ENCODE peak calls at places on chromosomes 3 and 15, in five cellular contexts. E, C, S, L and O are unnamed samples.
A peak's percentile ranks its signal among the peaks of the same experiment; 100 is the strongest.

GRCh38 chr15:80121546-80121945 is 31.3 kb upstream of the FAH start:
- DNase-seq in E (no peak), C (no peak), S (no peak), L (no peak), O (no peak)

GRCh38 chr3:123971416-123971815 is 10.4 kb upstream of the CCDC14 start:
- DNase-seq in E (no peak), C (no peak), S (no peak), L (no peak), O (no peak)

GRCh38 chr3:195806211-195806915 is 5.4 kb downstream of the MUC4 start:
- DNase-seq in E (no peak), C (no peak), S (no peak), L (no peak), O (no peak)

GRCh38 chr3:184466413-184466960 is 86.6 kb downstream of the CHRD start:
- DNase-seq in E (no peak), C (no peak), S (peak; percentile 58), L (no peak), O (peak; percentile 63)

GRCh38 chr3:126666002-126666401 is 11.1 kb upstream of the TXNRD3 start:
- DNase-seq in E (no peak), C (no peak), S (no peak), L (no peak), O (no peak)

GRCh38 chr3:65902304-65902793 is 136.4 kb downstream of the MAGI1 start:
- DNase-seq in E (no peak), C (no peak), S (no peak), L (no peak), O (no peak)

GRCh38 chr3:134302674-134303073 is 52.0 kb upstream of the RYK start:
- DNase-seq in E (no peak), C (no peak), S (no peak), L (no peak), O (no peak)

GRCh38 chr3:28841436-28841835 is 439.4 kb upstream of the RBMS3 start:
- DNase-seq in E (no peak), C (no peak), S (no peak), L (no peak), O (no peak)

GRCh38 chr3:48656061-48656840 is 6.4 kb downstream of the CELSR3 start:
- DNase-seq in E (peak; percentile 81), C (peak; percentile 92), S (peak; percentile 94), L (peak; percentile 87), O (peak; percentile 83)

GRCh38 chr3:79139395-79140060 is 628.3 kb downstream of the ROBO1 start:
- DNase-seq in E (no peak), C (no peak), S (no peak), L (no peak), O (no peak)

GRCh38 chr3:158768881-158769518 is 32.9 kb upstream of the MFSD1 start:
- DNase-seq in E (no peak), C (no peak), S (no peak), L (no peak), O (no peak)

GRCh38 chr3:98782826-98783500 is 19.8 kb downstream of the ST3GAL6 start:
- DNase-seq in E (no peak), C (no peak), S (no peak), L (no peak), O (no peak)

GRCh38 chr3:84600703-84601225 is 358.0 kb upstream of the CADM2 start:
- DNase-seq in E (no peak), C (no peak), S (no peak), L (no peak), O (no peak)

GRCh38 chr3:160707187-160707789 is 30.3 kb downstream of the ARL14 start:
- DNase-seq in E (peak; percentile 16), C (no peak), S (no peak), L (peak; percentile 29), O (no peak)

GRCh38 chr3:74470313-74470712 is 144.1 kb downstream of the CNTN3 start:
- DNase-seq in E (no peak), C (no peak), S (no peak), L (no peak), O (no peak)

GRCh38 chr15:52208306-52208946 is 17.2 kb upstream of the GNB5 start:
- DNase-seq in E (peak; percentile 79), C (no peak), S (no peak), L (peak; percentile 63), O (no peak)

GRCh38 chr15:82647835-82648256 is 683 bp upstream of the CPEB1 start:
- DNase-seq in E (peak; percentile 58), C (no peak), S (no peak), L (peak; percentile 32), O (peak; percentile 61)

GRCh38 chr3:145286937-145287336 is 874.0 kb downstream of the PLOD2 start:
- DNase-seq in E (no peak), C (no peak), S (no peak), L (no peak), O (no peak)

GRCh38 chr15:22956257-22956979 is 23.8 kb downstream of the CYFIP1 start:
- DNase-seq in E (no peak), C (peak; percentile 83), S (no peak), L (no peak), O (no peak)

GRCh38 chr3:126358038-126358815 is 1.0 kb upstream of the KLF15 start:
- DNase-seq in E (no peak), C (peak; percentile 89), S (peak; percentile 78), L (no peak), O (no peak)

GRCh38 chr3:79148786-79149185 is 619.0 kb downstream of the ROBO1 start:
- DNase-seq in E (no peak), C (no peak), S (no peak), L (no peak), O (no peak)

GRCh38 chr3:58647661-58648141 is 18.9 kb downstream of the FAM3D start:
- DNase-seq in E (no peak), C (no peak), S (no peak), L (no peak), O (no peak)

GRCh38 chr3:57627976-57628375 is 30.8 kb upstream of the ARF4 start:
- DNase-seq in E (no peak), C (no peak), S (no peak), L (no peak), O (no peak)

GRCh38 chr15:67945131-67945530 is 105.3 kb upstream of the RNU6-1 start:
- DNase-seq in E (no peak), C (no peak), S (no peak), L (no peak), O (no peak)
- H3K27ac ChIP-seq in E (no peak overlapping the region), C (peak overlapping the region; percentile 76), S (no peak overlapping the region), L (no peak overlapping the region), O (no peak overlapping the region)

DNA sequence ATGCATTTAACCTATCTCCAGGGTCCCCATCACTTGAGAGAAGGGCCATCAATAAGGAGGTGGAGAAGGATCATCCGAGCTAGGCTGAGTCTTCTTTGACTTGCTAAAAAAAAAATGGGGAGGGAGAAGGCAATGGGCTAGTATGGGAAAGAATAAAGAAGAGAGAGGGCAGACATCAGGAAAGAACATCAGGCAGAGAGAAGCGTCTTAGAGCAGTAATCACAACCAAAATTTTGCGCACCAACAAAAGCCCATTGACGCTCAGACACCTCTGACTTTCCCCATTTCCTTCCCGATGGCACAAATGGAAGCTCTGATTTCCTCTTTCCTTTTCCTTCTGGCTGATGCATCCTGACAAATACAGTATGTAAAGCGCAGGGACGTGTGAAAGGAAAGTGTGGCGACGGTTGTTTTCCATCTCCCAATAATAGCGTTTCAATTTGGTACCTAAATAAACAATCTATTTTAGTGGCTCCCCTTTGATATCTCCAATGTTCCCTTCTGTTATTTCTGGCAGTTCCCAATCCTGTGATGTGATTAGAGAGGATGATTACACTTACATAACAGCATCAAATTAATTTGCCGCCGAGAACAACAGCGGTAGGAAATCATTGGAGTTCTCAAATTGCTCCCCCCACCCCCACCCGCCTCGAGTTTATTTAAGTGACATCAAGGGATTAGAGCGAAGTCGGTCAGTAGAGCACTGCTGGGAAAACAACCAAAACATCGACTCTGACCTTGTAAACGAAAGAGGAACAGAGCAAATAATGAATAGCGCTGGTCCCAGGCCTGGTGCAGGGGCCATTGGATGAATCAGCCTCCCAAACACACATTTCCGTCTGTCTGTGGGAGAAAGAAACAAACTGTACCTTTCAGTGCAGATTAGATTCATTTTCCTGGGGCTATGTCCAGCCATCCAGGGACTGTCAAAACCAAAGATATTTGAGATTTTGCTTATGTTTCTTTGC is 273.3 kb upstream of the ICE2 start:
- DNase-seq in E (no peak), C (no peak), S (no peak), L (no peak), O (peak; percentile 57)
- H3K4me3 ChIP-seq in E (no peak overlapping the region), C (peak overlapping the region; percentile 11), S (no peak overlapping the region), L (no peak overlapping the region), O (peak overlapping the region; percentile 52)

GRCh38 chr3:34449305-34449704 is 650.9 kb downstream of the PDCD6IP start:
- DNase-seq in E (no peak), C (no peak), S (no peak), L (no peak), O (no peak)
- H3K9me3 ChIP-seq in E (no peaks in the 10 kb centered on the region), C (peaks cover 1% of the 10 kb centered on the region), S (peaks cover 1% of the 10 kb centered on the region), L (no peaks in the 10 kb centered on the region), O (peaks cover 4% of the 10 kb centered on the region)

GRCh38 chr15:27683126-27683525 is 416.0 kb downstream of the OCA2 start:
- DNase-seq in E (no peak), C (no peak), S (no peak), L (no peak), O (no peak)

GRCh38 chr15:27685638-27686037 is 413.5 kb downstream of the OCA2 start:
- DNase-seq in E (no peak), C (no peak), S (no peak), L (no peak), O (no peak)

GRCh38 chr15:27690290-27690689 is 408.8 kb downstream of the OCA2 start:
- DNase-seq in E (no peak), C (no peak), S (no peak), L (no peak), O (no peak)

GRCh38 chr15:27686971-27687370 is 412.1 kb downstream of the OCA2 start:
- DNase-seq in E (no peak), C (no peak), S (no peak), L (no peak), O (no peak)

GRCh38 chr15:27686376-27686775 is 412.7 kb downstream of the OCA2 start:
- DNase-seq in E (no peak), C (no peak), S (no peak), L (no peak), O (no peak)
- H3K27ac ChIP-seq in E (no peak overlapping the region), C (no peak overlapping the region), S (no peak overlapping the region), L (no peak overlapping the region), O (no peak overlapping the region)

GRCh38 chr3:101461451-101461850 is 51.6 kb downstream of the SENP7 start:
- DNase-seq in E (no peak), C (no peak), S (no peak), L (no peak), O (no peak)

GRCh38 chr3:101464235-101464634 is 48.8 kb downstream of the SENP7 start:
- DNase-seq in E (no peak), C (no peak), S (no peak), L (no peak), O (no peak)

DNA sequence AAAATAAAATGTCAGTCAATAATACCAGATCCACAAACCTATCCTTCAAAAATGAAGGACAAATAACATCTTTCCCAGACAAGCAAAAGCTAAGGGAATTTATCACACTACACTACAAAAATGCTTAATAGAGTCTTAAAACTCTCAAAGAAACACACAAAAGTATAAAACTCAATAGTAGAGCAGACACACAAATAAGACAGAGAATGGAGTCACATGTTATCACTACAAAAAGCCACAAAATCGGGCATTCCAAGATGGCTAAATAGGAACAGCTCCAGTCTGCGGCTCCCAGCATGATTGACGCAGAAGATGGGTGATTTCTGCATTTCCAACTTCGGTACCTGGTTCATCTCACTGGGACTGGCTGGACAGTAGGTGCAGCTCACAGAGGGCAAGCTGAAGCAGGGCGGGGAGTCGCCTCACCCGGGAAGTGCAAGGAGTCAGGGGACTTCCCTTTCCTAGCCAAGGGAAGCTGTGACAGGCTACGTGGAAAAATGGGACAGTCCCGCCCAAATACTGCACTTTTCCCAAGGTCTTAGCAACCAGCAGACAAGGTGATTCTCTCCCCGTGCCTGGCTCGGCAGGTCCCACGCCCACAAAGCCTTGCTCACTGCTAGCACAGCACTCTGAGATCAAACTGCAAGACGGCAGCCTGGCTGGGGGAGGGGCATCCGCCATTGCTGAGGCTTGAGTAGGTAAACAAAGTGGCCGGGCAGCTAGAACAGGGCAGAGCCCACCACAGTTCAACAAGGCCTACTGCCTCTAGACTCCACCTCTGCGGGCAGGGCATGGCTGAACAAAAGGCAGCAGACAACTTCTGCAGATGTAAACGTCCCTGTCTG is 46.3 kb downstream of the SENP7 start:
- DNase-seq in E (no peak), C (no peak), S (no peak), L (peak; percentile 2), O (no peak)
- H3K4me3 ChIP-seq in E (peak overlapping the region; percentile 34), C (no peak overlapping the region), S (no peak overlapping the region), L (peak overlapping the region; percentile 14), O (no peak overlapping the region)